ENCODE peak calls at places on chromosomes 5 and 9, in four cellular contexts. L is HCT116, P is HepG2, W is K562. Q is an unnamed sample.

GRCh38 chr9:27033815-27034403 is 28.4 kb upstream of the LRRC19 start:
- DNase-seq in L (peak; percentile 18), P (peak; percentile 30), W (peak; percentile 33), Q (peak; percentile 32)

GRCh38 chr5:96881511-96882115 is 5.3 kb downstream of the ERAP2 start:
- DNase-seq in L (no peak), P (no peak), W (peak; percentile 62), Q (no peak)

GRCh38 chr5:98570010-98570409 is 203.5 kb upstream of the RGMB start:
- DNase-seq in L (no peak), P (no peak), W (no peak), Q (peak; percentile 13)

GRCh38 chr9:131254107-131254491 is 22.2 kb downstream of the FAM78A start:
- DNase-seq in L (no peak), P (no peak), W (no peak), Q (no peak)

GRCh38 chr5:1409386-1410110 is 35.7 kb downstream of the SLC6A3 start:
- DNase-seq in L (no peak), P (no peak), W (peak; percentile 61), Q (no peak)

GRCh38 chr5:168165221-168165965 is 126.1 kb upstream of the WWC1 start:
- DNase-seq in L (no peak), P (no peak), W (no peak), Q (no peak)

GRCh38 chr9:3662671-3663070 is 136.9 kb upstream of the RFX3 start:
- DNase-seq in L (no peak), P (no peak), W (no peak), Q (no peak)

GRCh38 chr9:34563262-34563661 is 26.3 kb downstream of the CNTFR start:
- DNase-seq in L (no peak), P (no peak), W (no peak), Q (no peak)

GRCh38 chr9:79559501-79560181 is 12.1 kb upstream of the TLE4 start:
- DNase-seq in L (no peak), P (no peak), W (no peak), Q (no peak)

DNA sequence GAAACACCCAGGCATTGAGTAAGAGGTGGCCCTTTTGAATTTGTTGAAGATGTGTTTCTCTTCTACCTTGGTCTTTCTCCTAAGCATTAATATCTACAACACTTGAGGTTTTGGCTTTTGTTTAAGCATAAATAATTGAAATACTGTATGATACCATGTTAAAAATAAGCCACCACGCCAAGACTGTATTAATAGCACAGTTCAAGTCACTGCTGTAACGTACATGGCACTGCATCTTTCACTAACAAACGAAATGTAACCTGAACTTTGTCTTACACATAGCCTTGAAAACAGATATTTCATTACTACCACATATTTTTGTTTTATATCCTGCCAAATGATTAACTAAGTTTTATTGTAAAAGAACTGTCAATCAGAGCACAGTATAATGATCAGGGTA is 112.8 kb downstream of the MLLT3 start:
- DNase-seq in L (no peak), P (no peak), W (no peak), Q (no peak)
- TF ChIP-seq SIN3A in L (no peak), P (no peak), W (no peak), Q (no peak)

GRCh38 chr9:78428640-78429039 is 131.7 kb downstream of the PSAT1 start:
- DNase-seq in L (no peak), P (no peak), W (no peak), Q (no peak)

DNA sequence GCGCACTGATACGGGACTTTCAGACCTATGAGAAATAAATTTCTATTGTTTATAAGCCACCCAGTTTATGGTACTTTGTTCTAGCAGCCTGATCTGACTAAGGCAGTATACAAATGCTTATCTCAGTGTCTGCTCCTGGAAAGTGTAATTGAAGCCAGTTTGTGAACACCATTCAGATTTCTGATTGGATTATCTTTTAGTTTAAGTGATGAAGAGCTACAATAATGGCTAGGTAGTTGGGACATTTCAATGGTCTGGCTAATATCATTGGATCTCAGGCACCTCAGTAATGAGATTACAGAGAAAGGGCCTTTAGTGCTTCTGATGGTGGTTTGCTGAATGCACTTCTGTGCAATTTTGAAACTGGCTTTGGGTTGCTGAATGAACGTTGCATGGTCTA is 133.5 kb downstream of the PSAT1 start:
- DNase-seq in L (no peak), P (no peak), W (no peak), Q (no peak)
- TF ChIP-seq TCF7L2 in L (no peak), P (no peak), W (no peak), Q (no peak)

GRCh38 chr9:74645007-74645639 is 148.0 kb downstream of the RORB start:
- DNase-seq in L (peak; percentile 7), P (peak; percentile 18), W (peak; percentile 9), Q (peak; percentile 10)

GRCh38 chr9:74639112-74639511 is 142.0 kb downstream of the RORB start:
- DNase-seq in L (no peak), P (no peak), W (no peak), Q (no peak)

GRCh38 chr9:74644015-74644414 is 146.9 kb downstream of the RORB start:
- DNase-seq in L (no peak), P (no peak), W (no peak), Q (no peak)

GRCh38 chr9:74643303-74643933 is 146.3 kb downstream of the RORB start:
- DNase-seq in L (no peak), P (no peak), W (no peak), Q (no peak)

DNA sequence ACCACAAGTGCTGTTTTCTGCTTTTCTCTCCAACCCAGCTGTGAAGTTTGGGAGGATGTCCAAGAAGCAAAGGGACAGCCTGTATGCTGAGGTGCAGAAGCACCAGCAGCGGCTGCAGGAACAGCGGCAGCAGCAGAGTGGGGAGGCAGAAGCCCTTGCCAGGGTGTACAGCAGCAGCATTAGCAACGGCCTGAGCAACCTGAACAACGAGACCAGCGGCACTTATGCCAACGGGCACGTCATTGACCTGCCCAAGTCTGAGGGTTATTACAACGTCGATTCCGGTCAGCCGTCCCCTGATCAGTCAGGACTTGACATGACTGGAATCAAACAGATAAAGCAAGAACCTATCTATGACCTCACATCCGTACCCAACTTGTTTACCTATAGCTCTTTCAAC is 145.2 kb downstream of the RORB start:
- DNase-seq in L (no peak), P (no peak), W (no peak), Q (no peak)
- H3K27ac ChIP-seq in L (no peak overlapping the region), P (no peak overlapping the region), W (no peak overlapping the region), Q (no peak overlapping the region)

DNA sequence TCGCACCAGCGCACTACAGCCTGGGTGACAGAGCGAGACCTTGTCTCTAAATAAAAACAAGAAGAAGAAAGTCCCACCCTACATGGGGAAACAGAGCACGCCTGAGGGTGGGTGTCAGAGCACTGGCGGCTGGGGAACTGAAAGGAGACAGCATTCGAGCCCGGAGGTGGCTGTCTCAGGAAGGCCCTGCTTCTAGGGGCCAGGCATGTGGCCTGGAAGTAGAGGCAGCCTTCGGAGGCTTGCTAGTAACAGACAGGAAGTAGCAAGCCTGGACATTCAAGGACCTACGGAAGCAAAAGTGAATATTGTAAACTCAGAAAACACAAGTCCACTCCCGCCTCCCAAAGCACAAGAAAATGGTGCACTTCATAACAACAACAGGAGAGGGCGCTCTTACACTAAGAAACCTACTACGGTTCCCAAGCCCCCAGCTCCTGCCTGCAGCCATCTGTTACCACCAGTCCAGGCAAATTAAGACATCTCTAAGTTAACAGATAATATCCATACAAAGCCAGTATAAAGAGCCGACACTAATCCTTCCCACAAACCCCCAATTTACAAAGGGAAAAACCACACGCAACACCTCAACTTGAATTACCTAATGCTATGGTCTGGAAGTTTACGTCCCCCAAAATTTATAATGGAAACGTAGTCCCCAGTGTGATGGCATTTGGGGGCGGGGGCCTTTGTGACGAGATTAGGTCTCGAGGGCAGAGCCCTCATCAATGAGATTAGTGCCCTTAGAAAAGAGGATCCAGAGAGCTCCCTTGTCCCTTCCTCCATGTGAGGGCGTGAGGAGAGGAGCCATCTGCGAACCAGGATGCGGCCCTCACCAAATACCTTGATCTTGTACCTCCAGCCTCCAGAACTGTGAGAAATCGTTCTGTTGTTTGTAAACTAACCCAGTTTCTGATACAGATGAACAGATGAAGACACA is 7.7 kb downstream of the RASGEF1C start:
- DNase-seq in L (peak; percentile 27), P (peak; percentile 15), W (peak; percentile 65), Q (peak; percentile 10)
- TF ChIP-seq SIN3A in L (no peak), P (no peak), W (no peak), Q (no peak)

GRCh38 chr5:176418251-176418650 is 1.9 kb upstream of the CLTB start:
- DNase-seq in L (no peak), P (peak; percentile 84), W (no peak), Q (no peak)
- TF ChIP-seq TCF7L2 in L (no peak), P (no peak), W (no peak), Q (no peak)

GRCh38 chr5:147287181-147287580 is 52.4 kb downstream of the STK32A start:
- DNase-seq in L (no peak), P (no peak), W (no peak), Q (no peak)
- H3K27ac ChIP-seq in L (no peak overlapping the region), P (no peak overlapping the region), W (no peak overlapping the region), Q (no peak overlapping the region)

GRCh38 chr9:125989090-125989501 is 241.9 kb downstream of the PBX3 start:
- DNase-seq in L (no peak), P (no peak), W (no peak), Q (no peak)

GRCh38 chr9:125990793-125991220 is 243.6 kb downstream of the PBX3 start:
- DNase-seq in L (no peak), P (no peak), W (no peak), Q (no peak)

GRCh38 chr9:125990186-125990792 is 243.1 kb downstream of the PBX3 start:
- DNase-seq in L (no peak), P (no peak), W (no peak), Q (no peak)

GRCh38 chr9:125988479-125989050 is 241.4 kb downstream of the PBX3 start:
- DNase-seq in L (no peak), P (no peak), W (no peak), Q (no peak)

GRCh38 chr9:125989524-125990180 is 242.5 kb downstream of the PBX3 start:
- DNase-seq in L (no peak), P (no peak), W (no peak), Q (no peak)
- TF ChIP-seq SIN3A in L (no peak), P (no peak), W (no peak), Q (no peak)

DNA sequence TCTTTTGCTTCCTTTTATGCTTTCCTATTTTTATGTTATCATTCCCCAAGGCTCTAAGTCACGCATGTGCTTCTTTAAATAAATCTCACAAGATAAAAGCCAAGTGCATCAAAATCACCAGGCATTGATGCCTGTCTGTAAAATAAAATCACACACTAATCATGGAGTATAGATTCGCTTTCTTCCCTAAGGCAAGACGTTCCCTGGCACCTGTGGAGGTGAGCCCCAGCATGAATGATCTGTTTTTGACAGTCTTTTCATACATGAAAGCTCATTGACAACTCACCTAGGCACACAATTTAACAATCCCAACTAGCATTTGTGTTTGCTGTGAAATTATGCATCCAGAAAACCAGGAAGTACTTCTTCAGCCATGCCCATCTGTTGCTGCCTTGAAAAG is 146.9 kb upstream of the DMAC1 start:
- DNase-seq in L (no peak), P (no peak), W (no peak), Q (no peak)
- TF ChIP-seq TCF7L2 in L (no peak), P (no peak), W (no peak), Q (no peak)

GRCh38 chr5:172788771-172789686 is 18.0 kb upstream of the DUSP1 start:
- DNase-seq in L (no peak), P (peak; percentile 85), W (peak; percentile 95), Q (no peak)
- H3K27ac ChIP-seq in L (peak overlapping the region; percentile 14), P (peak overlapping the region; percentile 92), W (peak overlapping the region; percentile 98), Q (peak overlapping the region; percentile 87)

GRCh38 chr9:120100595-120100994 is 479.4 kb downstream of the CDK5RAP2 start:
- DNase-seq in L (no peak), P (no peak), W (no peak), Q (no peak)

GRCh38 chr9:120104771-120105170 is 475.2 kb downstream of the CDK5RAP2 start:
- DNase-seq in L (no peak), P (no peak), W (no peak), Q (no peak)

GRCh38 chr9:120098584-120098983 is 481.4 kb downstream of the CDK5RAP2 start:
- DNase-seq in L (no peak), P (no peak), W (no peak), Q (no peak)

GRCh38 chr9:120099064-120099463 is 480.9 kb downstream of the CDK5RAP2 start:
- DNase-seq in L (no peak), P (no peak), W (peak; percentile 32), Q (no peak)
- TF ChIP-seq SIN3A in L (no peak), P (no peak), W (no peak), Q (no peak)

Q was measured in Panc1.